ENCODE peak calls at places on chromosomes 4 and X, in five cellular contexts. E, A, U, B and D are unnamed samples.

GRCh38 chr4:185396724-185397402 is at the start of gene ANKRD37:
- DNase-seq in E (peak), A (no peak), U (no peak), B (no peak), D (no peak)

GRCh38 chr4:74610491-74610890 is 165.6 kb downstream of the AREG start:
- DNase-seq in E (no peak), A (no peak), U (no peak), B (no peak), D (no peak)

GRCh38 chr4:173448103-173448502 is 49.2 kb upstream of the SCRG1 start:
- DNase-seq in E (no peak), A (no peak), U (peak), B (no peak), D (no peak)

GRCh38 chr4:53136954-53137353 is 228.9 kb downstream of the SCFD2 start:
- DNase-seq in E (no peak), A (no peak), U (no peak), B (no peak), D (no peak)

GRCh38 chr4:37415845-37416369 is 171.4 kb downstream of the NWD2 start:
- DNase-seq in E (no peak), A (no peak), U (no peak), B (no peak), D (no peak)

GRCh38 chrX:123153846-123154335 is 30.2 kb upstream of the GRIA3 start:
- DNase-seq in E (peak), A (no peak), U (no peak), B (no peak), D (no peak)

GRCh38 chr4:168832746-168833575 is 177.1 kb downstream of the CBR4 start:
- DNase-seq in E (peak), A (peak), U (no peak), B (no peak), D (peak)

GRCh38 chr4:123876640-123877039 is 480.0 kb downstream of the SPRY1 start:
- DNase-seq in E (no peak), A (no peak), U (no peak), B (no peak), D (no peak)

GRCh38 chr4:82975792-82976191 is 34.8 kb downstream of the LIN54 start:
- DNase-seq in E (no peak), A (no peak), U (no peak), B (no peak), D (no peak)

GRCh38 chr4:152727784-152728183 is 48.0 kb upstream of the TMEM154 start:
- DNase-seq in E (no peak), A (no peak), U (no peak), B (no peak), D (no peak)

GRCh38 chr4:27123050-27123768 is 262.6 kb downstream of the STIM2 start:
- DNase-seq in E (peak), A (no peak), U (no peak), B (no peak), D (no peak)

GRCh38 chr4:102789317-102789717 is 28.5 kb upstream of the MANBA start:
- DNase-seq in E (peak), A (no peak), U (peak), B (no peak), D (no peak)

GRCh38 chr4:75512336-75513211 is 1.6 kb downstream of the RCHY1 start:
- DNase-seq in E (no peak), A (no peak), U (no peak), B (no peak), D (no peak)

GRCh38 chr4:122772311-122772710 is 39.8 kb downstream of the BBS12 start:
- DNase-seq in E (no peak), A (no peak), U (peak), B (no peak), D (no peak)

GRCh38 chr4:82666970-82667665 is 105.3 kb upstream of the TMEM150C start:
- DNase-seq in E (no peak), A (no peak), U (no peak), B (no peak), D (no peak)

GRCh38 chrX:24081661-24082154 is 27.0 kb downstream of the EIF2S3 start:
- DNase-seq in E (peak), A (peak), U (peak), B (no peak), D (no peak)

GRCh38 chrX:136061302-136061701 is 76.1 kb downstream of the SLC9A6 start:
- DNase-seq in E (no peak), A (peak), U (no peak), B (no peak), D (no peak)

GRCh38 chr4:70844180-70844579 is 4.5 kb upstream of the GRSF1 start:
- DNase-seq in E (no peak), A (no peak), U (no peak), B (no peak), D (no peak)

GRCh38 chr4:169662226-169662625 is 41.8 kb downstream of the CLCN3 start:
- DNase-seq in E (no peak), A (no peak), U (no peak), B (no peak), D (no peak)

GRCh38 chr4:77010841-77011354 is 61.3 kb downstream of the SEPTIN11 start:
- DNase-seq in E (no peak), A (no peak), U (peak), B (no peak), D (no peak)

GRCh38 chr4:168264903-168265302 is 53.6 kb downstream of the DDX60 start:
- DNase-seq in E (no peak), A (no peak), U (no peak), B (no peak), D (no peak)

GRCh38 chrX:74178536-74178935 is 125.4 kb upstream of the ZCCHC13 start:
- DNase-seq in E (peak), A (no peak), U (no peak), B (no peak), D (no peak)

GRCh38 chrX:120517936-120518335 is 42.8 kb downstream of the CUL4B start:
- DNase-seq in E (no peak), A (no peak), U (peak), B (no peak), D (no peak)

GRCh38 chrX:120522820-120523219 is 37.9 kb downstream of the CUL4B start:
- DNase-seq in E (no peak), A (no peak), U (no peak), B (no peak), D (no peak)
- TF ChIP-seq CTCF in E (no peak), A (no peak), U (no peak), B (no peak), D (no peak)

GRCh38 chr4:68904786-68905185 is 46.8 kb downstream of the UGT2A3 start:
- DNase-seq in E (peak), A (no peak), U (no peak), B (peak), D (no peak)
- TF ChIP-seq CTCF in E (peak), A (no peak), U (no peak), B (peak), D (peak)

DNA sequence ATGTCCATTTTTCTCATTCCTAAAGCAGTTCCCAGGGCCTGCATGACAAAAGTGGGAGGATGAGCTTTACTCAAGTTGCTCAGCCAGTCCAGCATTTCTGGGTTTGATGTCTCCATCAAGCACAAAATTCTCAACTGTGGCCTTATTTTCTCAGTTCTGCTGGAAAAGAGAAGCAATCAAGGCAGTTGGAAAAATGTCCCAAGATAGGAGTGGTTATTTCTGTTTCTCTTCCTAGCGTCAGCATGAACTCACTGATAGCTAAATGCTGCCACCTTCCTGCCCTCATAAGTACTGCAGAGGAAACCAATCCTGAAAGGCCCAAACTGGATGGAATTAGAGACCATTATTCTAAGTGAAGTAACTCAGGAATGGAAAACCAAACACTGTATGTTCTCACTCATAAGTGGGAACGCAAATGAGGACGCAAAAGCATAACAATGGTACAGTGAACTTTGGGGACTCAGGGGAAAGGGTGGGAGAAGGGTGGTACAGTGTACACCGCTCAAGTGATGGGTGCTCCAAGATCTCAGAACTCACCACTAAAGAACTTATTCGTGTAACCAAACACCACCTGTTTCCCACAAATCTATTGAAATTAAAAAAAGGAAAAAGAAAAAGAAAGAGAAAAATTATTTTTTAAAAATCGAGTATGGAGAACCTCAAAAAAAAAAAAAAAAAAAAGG is 29.6 kb downstream of the ADH7 start:
- DNase-seq in E (peak), A (peak), U (peak), B (peak), D (no peak)
- TF ChIP-seq CTCF in E (peak), A (peak), U (peak), B (peak), D (peak)

DNA sequence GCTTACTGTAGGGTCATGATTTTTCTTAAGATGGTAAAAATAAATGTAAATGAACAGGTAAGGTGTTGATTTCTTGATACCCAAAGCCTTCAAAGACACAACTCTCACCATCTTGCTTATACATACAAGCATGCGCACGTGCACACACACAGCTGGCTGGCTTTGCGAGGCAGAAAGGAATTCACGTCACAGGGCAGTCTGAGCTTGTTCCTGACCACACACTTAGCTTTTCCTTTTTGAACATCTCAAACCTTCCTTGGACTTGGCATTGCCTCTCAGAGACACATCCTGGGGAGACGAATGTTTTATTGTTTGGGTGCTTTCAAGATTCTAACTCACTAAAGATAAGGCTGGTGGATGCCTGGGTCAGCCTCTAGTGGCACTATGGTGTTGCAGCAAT is 175.0 kb downstream of the NHS start:
- DNase-seq in E (no peak), A (no peak), U (no peak), B (no peak), D (no peak)
- TF ChIP-seq CTCF in E (no peak), A (no peak), U (no peak), B (no peak), D (no peak)

GRCh38 chr4:54998991-54999390 is 126.4 kb downstream of the KDR start:
- DNase-seq in E (peak), A (no peak), U (peak), B (no peak), D (no peak)
- TF ChIP-seq CTCF in E (peak), A (peak), U (peak), B (no peak), D (no peak)

DNA sequence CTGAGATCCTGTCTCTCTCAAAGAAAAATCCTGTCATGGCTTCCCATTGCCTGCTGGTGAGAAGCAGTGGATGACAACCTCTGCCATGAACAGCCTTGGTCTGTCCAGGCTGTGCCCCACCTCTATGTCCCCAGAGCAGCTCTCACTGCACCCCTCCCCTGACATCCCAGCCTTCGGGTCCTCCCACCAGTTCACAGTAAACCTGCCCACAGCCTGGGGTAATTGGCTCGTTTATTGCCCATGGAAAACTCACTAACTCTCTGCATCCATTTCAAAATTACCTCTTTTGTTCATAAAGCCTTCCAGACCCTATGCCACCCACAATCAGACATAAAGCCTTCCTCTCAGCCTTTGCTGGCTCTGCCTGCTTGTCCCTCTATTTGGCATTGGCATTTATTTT is 10.7 kb upstream of the HMGB3 start:
- DNase-seq in E (no peak), A (no peak), U (no peak), B (no peak), D (no peak)
- TF ChIP-seq CTCF in E (no peak), A (no peak), U (no peak), B (no peak), D (no peak)

GRCh38 chrX:69156638-69157037 is 8.6 kb downstream of the PJA1 start:
- DNase-seq in E (no peak), A (no peak), U (no peak), B (no peak), D (no peak)

GRCh38 chrX:69155786-69156520 is 9.3 kb downstream of the PJA1 start:
- DNase-seq in E (no peak), A (no peak), U (no peak), B (no peak), D (no peak)

GRCh38 chrX:69161786-69162349 is 3.4 kb downstream of the PJA1 start:
- DNase-seq in E (no peak), A (no peak), U (no peak), B (no peak), D (no peak)

GRCh38 chrX:69161371-69161770 is 3.9 kb downstream of the PJA1 start:
- DNase-seq in E (no peak), A (no peak), U (no peak), B (no peak), D (no peak)

GRCh38 chrX:69158166-69159040 is 6.8 kb downstream of the PJA1 start:
- DNase-seq in E (peak), A (peak), U (peak), B (peak), D (peak)
- TF ChIP-seq CTCF in E (peak), A (peak), U (peak), B (peak), D (peak)